ENCODE peak calls at places on chromosomes 12 and 14, in ten cellular contexts. A is upper lobe of left lung, B is tibial nerve, P is transverse colon, G is left ventricle myocardium inferior, Y is esophagus squamous epithelium, H is HCT116, M is IMR-90, W is cardiac muscle cell, D is A549. Q is an unnamed sample. For H3K4me1, the result is how much of the 10 kb centered on the place peaks cover.

GRCh38 chr12:46963977-46964376 is 115.4 kb upstream of the PCED1B start:
- DNase-seq in W (peak), H (no peak), B (no peak), D (no peak), Y (no peak), A (no peak), G (no peak), M (no peak), P (no peak), Q (no peak)

GRCh38 chr12:24808651-24809050 is 140.2 kb downstream of the BCAT1 start:
- DNase-seq in W (no peak), B (no peak), P (no peak), Y (no peak), D (no peak), M (no peak), H (no peak), A (no peak), G (no peak), Q (no peak)

GRCh38 chr14:39442293-39442692 is 10.1 kb upstream of the FBXO33 start:
- DNase-seq in W (no peak), G (no peak), Y (no peak), M (peak), B (no peak), P (no peak), D (no peak), H (no peak), A (no peak), Q (no peak)

GRCh38 chr12:104676636-104677035 is 219.9 kb downstream of the CHST11 start:
- DNase-seq in A (no peak), G (no peak), P (no peak), M (no peak), W (no peak), Y (no peak), D (no peak), B (no peak), H (no peak), Q (no peak)

GRCh38 chr12:10718279-10718821 is 4.8 kb downstream of the YBX3 start:
- DNase-seq in B (no peak), W (peak), Y (no peak), H (no peak), G (no peak), M (peak), D (no peak), A (no peak), P (no peak), Q (no peak)

GRCh38 chr14:69519701-69520100 is 35.2 kb downstream of the PLEKHD1 start:
- DNase-seq in G (no peak), W (no peak), B (no peak), M (no peak), D (no peak), H (no peak), A (peak), Y (no peak), P (no peak), Q (no peak)

GRCh38 chr12:1297639-1298038 is 296.7 kb downstream of the FBXL14 start:
- DNase-seq in B (no peak), W (no peak), G (no peak), P (no peak), D (no peak), M (peak), Y (no peak), H (no peak), A (no peak), Q (no peak)

GRCh38 chr14:51780741-51781140 is 79.7 kb upstream of the GNG2 start:
- DNase-seq in W (peak), B (no peak), Y (no peak), H (no peak), D (no peak), P (no peak), A (no peak), G (no peak), M (peak), Q (no peak)

GRCh38 chr12:63809566-63809965 is 29.9 kb downstream of the RXYLT1 start:
- DNase-seq in A (no peak), D (no peak), B (no peak), M (no peak), W (no peak), H (no peak), P (no peak), G (no peak), Y (no peak), Q (no peak)

GRCh38 chr12:104411826-104412626 is 44.7 kb upstream of the CHST11 start:
- DNase-seq in M (peak), W (no peak), A (no peak), G (no peak), H (no peak), D (no peak), Y (no peak), B (no peak), P (no peak), Q (no peak)

GRCh38 chr12:23533295-23533694 is 416.2 kb downstream of the SOX5 start:
- DNase-seq in B (no peak), Y (no peak), W (no peak), H (no peak), D (no peak), G (no peak), P (no peak), M (no peak), A (no peak), Q (no peak)

GRCh38 chr14:95891742-95892141 is 15.1 kb downstream of the TUNAR start:
- DNase-seq in Y (no peak), B (no peak), H (peak), D (peak), A (no peak), M (peak), G (no peak), W (no peak), P (no peak), Q (no peak)

GRCh38 chr12:42140901-42141300 is 3.8 kb downstream of the GXYLT1 start:
- DNase-seq in A (peak), W (peak), H (no peak), B (no peak), G (no peak), D (peak), P (no peak), Y (no peak), M (peak), Q (no peak)

GRCh38 chr12:77104792-77105191 is 39.4 kb upstream of the E2F7 start:
- DNase-seq in P (no peak), G (no peak), W (no peak), H (peak), B (no peak), Y (no peak), A (no peak), D (no peak), M (peak), Q (no peak)

GRCh38 chr14:103073367-103073875 is 10.6 kb upstream of the LBHD2 start:
- DNase-seq in P (no peak), W (no peak), B (no peak), H (no peak), M (no peak), D (peak), G (peak), Y (no peak), A (no peak), Q (no peak)

GRCh38 chr12:104108755-104109445 is 29.1 kb downstream of the NFYB start:
- DNase-seq in G (peak), M (peak), H (peak), P (peak), A (peak), W (peak), Y (peak), B (peak), D (peak), Q (peak)

GRCh38 chr12:30448038-30448437 is 247.6 kb downstream of the IPO8 start:
- DNase-seq in A (no peak), Y (no peak), M (no peak), G (no peak), D (no peak), P (no peak), W (no peak), B (no peak), H (no peak), Q (no peak)

GRCh38 chr14:26199599-26200370 is 398.0 kb downstream of the NOVA1 start:
- DNase-seq in P (no peak), G (no peak), A (no peak), B (no peak), M (no peak), W (no peak), H (no peak), D (no peak), Y (no peak), Q (no peak)

GRCh38 chr14:94355191-94355794 is 32.2 kb upstream of the SERPINA6 start:
- DNase-seq in Y (no peak), P (peak), A (peak), W (peak), G (peak), D (peak), H (no peak), M (peak), B (peak), Q (peak)

GRCh38 chr12:126883737-126884136 is 1383.2 kb upstream of the TMEM132C start:
- DNase-seq in Y (no peak), D (no peak), H (no peak), B (no peak), A (no peak), M (no peak), P (no peak), W (no peak), G (peak), Q (no peak)

GRCh38 chr12:24948816-24949722 is at the start of gene BCAT1:
- DNase-seq in H (no peak), D (peak), Y (no peak), G (peak), A (peak), W (peak), M (peak), B (peak), P (peak), Q (peak)

GRCh38 chr14:65206448-65207096 is 104.3 kb upstream of the MAX start:
- DNase-seq in W (no peak), B (no peak), M (peak), H (no peak), Y (no peak), G (no peak), D (no peak), A (no peak), P (no peak), Q (no peak)

GRCh38 chr12:15423629-15424028 is 101.3 kb downstream of the PTPRO start:
- DNase-seq in M (no peak), P (no peak), A (no peak), W (no peak), B (no peak), Y (no peak), H (no peak), D (no peak), G (no peak), Q (no peak)

GRCh38 chr12:113322353-113322752 is 12.6 kb downstream of the SLC8B1 start:
- DNase-seq in B (no peak), A (no peak), H (no peak), P (no peak), G (no peak), W (no peak), Y (no peak), M (peak), D (no peak), Q (no peak)

GRCh38 chr12:24231298-24231697 is 281.8 kb upstream of the SOX5 start:
- DNase-seq in B (no peak), A (no peak), W (no peak), H (no peak), G (no peak), D (no peak), Y (no peak), P (no peak), M (no peak), Q (no peak)

GRCh38 chr12:2739069-2739468 is 55.7 kb upstream of the FKBP4 start:
- DNase-seq in P (no peak), A (no peak), M (no peak), D (no peak), G (no peak), W (no peak), B (no peak), Y (no peak), H (no peak), Q (no peak)

GRCh38 chr12:18583655-18584054 is 154.2 kb downstream of the PLCZ1 start:
- DNase-seq in A (no peak), P (no peak), D (no peak), H (no peak), G (no peak), M (no peak), Y (no peak), B (no peak), W (peak), Q (no peak)

GRCh38 chr12:50205648-50206047 is 38.5 kb upstream of the CERS5 start:
- DNase-seq in B (no peak), W (no peak), M (no peak), P (no peak), Y (no peak), G (no peak), H (no peak), D (no peak), A (no peak), Q (no peak)

GRCh38 chr12:75560167-75560566 is 48.8 kb upstream of the KRR1 start:
- DNase-seq in D (peak), W (peak), P (no peak), M (peak), G (no peak), Y (no peak), H (no peak), A (no peak), B (no peak), Q (no peak)

GRCh38 chr12:115813256-115813655 is 464.2 kb downstream of the MED13L start:
- DNase-seq in W (no peak), P (peak), D (no peak), A (no peak), H (no peak), M (no peak), G (no peak), Y (no peak), B (no peak), Q (no peak)

GRCh38 chr14:37592288-37593274 is 2.5 kb downstream of the FOXA1 start:
- DNase-seq in G (no peak), P (peak), B (no peak), M (no peak), D (peak), A (no peak), H (no peak), Y (no peak), W (no peak), Q (no peak)

GRCh38 chr12:47219243-47219642 is 139.5 kb upstream of the AMIGO2 start:
- DNase-seq in P (no peak), A (no peak), B (no peak), D (peak), H (no peak), G (no peak), M (peak), Y (no peak), W (no peak), Q (no peak)

GRCh38 chr14:68772761-68773381 is 20.0 kb downstream of the ZFP36L1 start:
- DNase-seq in D (no peak), M (no peak), H (no peak), G (no peak), A (no peak), B (no peak), P (no peak), Y (no peak), W (no peak), Q (no peak)

GRCh38 chr14:61609885-61610284 is 85.4 kb upstream of the HIF1A start:
- DNase-seq in A (no peak), B (no peak), M (peak), G (no peak), Y (no peak), D (no peak), W (no peak), P (no peak), H (no peak), Q (no peak)

GRCh38 chr12:95600567-95600966 is 49.3 kb upstream of the USP44 start:
- DNase-seq in P (no peak), H (no peak), G (peak), D (peak), W (no peak), A (no peak), Y (no peak), B (no peak), M (no peak), Q (no peak)

GRCh38 chr12:95605087-95605486 is 53.8 kb upstream of the USP44 start:
- DNase-seq in Y (no peak), A (no peak), B (no peak), M (peak), H (no peak), W (no peak), D (peak), G (no peak), P (no peak), Q (no peak)

GRCh38 chr12:95601091-95601490 is 49.8 kb upstream of the USP44 start:
- DNase-seq in A (no peak), B (no peak), G (no peak), Y (no peak), D (no peak), M (no peak), P (no peak), W (no peak), H (no peak), Q (no peak)

GRCh38 chr12:95599880-95600279 is 48.6 kb upstream of the USP44 start:
- DNase-seq in W (no peak), D (no peak), P (no peak), B (no peak), G (no peak), H (no peak), Y (no peak), M (no peak), A (no peak), Q (no peak)

GRCh38 chr12:95601626-95602025 is 50.4 kb upstream of the USP44 start:
- DNase-seq in B (no peak), W (no peak), P (no peak), Y (no peak), A (no peak), M (peak), D (no peak), G (no peak), H (no peak), Q (no peak)
- H3K27ac ChIP-seq in B (no peak), W (no peak), P (no peak), Y (no peak), A (no peak), M (peak), D (peak), G (peak), H (no peak), Q (no peak)

DNA sequence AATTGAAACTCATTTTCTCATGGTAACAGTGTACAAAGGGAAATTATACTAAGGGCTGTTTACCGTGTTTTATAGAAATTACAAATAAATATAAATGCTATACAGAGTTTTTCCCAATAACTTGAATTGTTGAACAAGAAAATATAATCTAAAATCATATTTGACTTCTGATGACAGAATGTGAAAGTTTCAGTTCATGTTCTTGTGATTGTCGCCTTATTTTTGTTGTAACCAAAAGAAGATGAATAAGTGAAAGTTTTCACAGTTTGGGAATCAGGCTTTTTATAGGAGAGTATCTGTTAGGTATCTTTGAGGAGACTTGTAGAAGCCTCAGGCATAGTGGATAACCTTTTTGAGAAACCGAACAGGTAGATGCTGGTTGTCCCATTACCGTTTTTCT is 28.1 kb downstream of the ANO6 start:
- DNase-seq in H (no peak), P (no peak), B (no peak), M (no peak), W (no peak), A (no peak), D (no peak), Y (no peak), G (no peak), Q (no peak)
- H3K4me3 ChIP-seq in H (no peak), P (no peak), B (no peak), M (no peak), W (no peak), A (no peak), D (no peak), Y (no peak), G (peak), Q (no peak)

GRCh38 chr14:101736585-101736984 is 24.9 kb upstream of the PPP2R5C start:
- DNase-seq in P (no peak), W (no peak), A (peak), D (no peak), M (no peak), Y (no peak), G (no peak), B (no peak), H (no peak), Q (no peak)
- H3K4me1 ChIP-seq in P (under half), W (under half), A (under half), D (under half), M (under half), Y (under half), G (under half), B (under half), H (under half), Q (under half)

DNA sequence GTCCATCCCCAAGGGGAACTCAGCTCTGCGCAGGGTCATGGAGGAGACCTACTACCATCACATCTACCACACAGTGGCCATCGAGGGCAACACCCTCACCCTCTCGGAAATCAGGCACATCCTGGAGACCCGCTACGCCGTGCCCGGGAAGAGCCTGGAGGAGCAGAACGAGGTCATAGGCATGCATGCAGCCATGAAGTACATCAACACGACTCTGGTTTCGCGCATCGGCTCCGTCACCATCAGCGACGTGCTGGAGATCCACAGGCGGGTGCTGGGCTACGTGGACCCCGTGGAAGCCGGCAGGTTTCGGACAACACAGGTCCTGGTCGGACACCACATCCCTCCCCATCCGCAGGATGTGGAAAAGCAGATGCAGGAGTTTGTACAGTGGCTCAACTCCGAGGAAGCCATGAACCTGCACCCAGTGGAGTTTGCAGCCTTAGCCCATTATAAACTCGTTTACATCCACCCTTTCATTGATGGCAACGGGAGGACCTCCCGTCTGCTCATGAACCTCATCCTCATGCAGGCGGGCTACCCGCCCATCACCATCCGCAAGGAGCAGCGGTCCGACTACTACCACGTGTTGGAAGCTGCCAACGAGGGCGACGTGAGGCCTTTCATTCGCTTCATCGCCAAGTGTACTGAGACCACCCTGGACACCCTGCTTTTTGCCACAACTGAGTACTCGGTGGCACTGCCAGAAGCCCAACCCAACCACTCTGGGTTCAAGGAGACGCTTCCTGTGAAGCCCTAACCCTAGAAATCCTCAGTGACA is 3.8 kb downstream of the FICD start:
- DNase-seq in H (no peak), A (no peak), B (no peak), D (no peak), M (no peak), G (no peak), W (no peak), P (no peak), Y (no peak), Q (no peak)
- H3K27ac ChIP-seq in H (no peak), A (no peak), B (no peak), D (no peak), M (no peak), G (no peak), W (no peak), P (no peak), Y (no peak), Q (no peak)

Q was measured in lower lobe of right lung.